ENCODE peak calls at places on chromosomes 3 and 15, in six cellular contexts. D is HCT116, X is uterus, C is stomach, O is tibial nerve, U is A549. L is an unnamed sample.

GRCh38 chr3:64104006-64104405 is 80.7 kb upstream of the PSMD6 start:
- DNase-seq in D (no peak), X (no peak), C (no peak), O (no peak), U (no peak), L (peak)

GRCh38 chr3:112817271-112817670 is 29.4 kb downstream of the CD200R1L start:
- DNase-seq in D (no peak), X (no peak), C (no peak), O (no peak), U (no peak), L (no peak)

GRCh38 chr3:70811880-70812279 is 499.4 kb upstream of the MDFIC2 start:
- DNase-seq in D (no peak), X (peak), C (no peak), O (peak), U (no peak), L (no peak)

GRCh38 chr15:69757186-69757585 is 304.6 kb downstream of the RPLP1 start:
- DNase-seq in D (no peak), X (no peak), C (no peak), O (no peak), U (no peak), L (no peak)

GRCh38 chr15:46892621-46893160 is 824.6 kb upstream of the SEMA6D start:
- DNase-seq in D (no peak), X (no peak), C (no peak), O (no peak), U (no peak), L (no peak)

GRCh38 chr15:93584021-93584420 is 495.0 kb upstream of the RGMA start:
- DNase-seq in D (no peak), X (peak), C (no peak), O (no peak), U (no peak), L (no peak)

GRCh38 chr3:149003653-149004305 is 12.4 kb downstream of the GYG1 start:
- DNase-seq in D (no peak), X (no peak), C (no peak), O (no peak), U (no peak), L (no peak)

GRCh38 chr15:77527164-77527778 is 105.4 kb downstream of the LINGO1 start:
- DNase-seq in D (no peak), X (no peak), C (peak), O (no peak), U (no peak), L (no peak)

GRCh38 chr3:30720586-30721313 is 114.3 kb downstream of the TGFBR2 start:
- DNase-seq in D (peak), X (no peak), C (no peak), O (no peak), U (peak), L (no peak)

GRCh38 chr15:51331141-51331540 is 7.3 kb downstream of the CYP19A1 start:
- DNase-seq in D (no peak), X (no peak), C (no peak), O (no peak), U (no peak), L (no peak)

GRCh38 chr3:196603683-196604082 is 35.2 kb downstream of the FBXO45 start:
- DNase-seq in D (no peak), X (no peak), C (no peak), O (no peak), U (no peak), L (no peak)

GRCh38 chr15:49110158-49110944 is 45.0 kb downstream of the COPS2 start:
- DNase-seq in D (no peak), X (no peak), C (no peak), O (no peak), U (no peak), L (no peak)

GRCh38 chr3:160676547-160677303 is at the start of gene ARL14:
- DNase-seq in D (peak), X (no peak), C (peak), O (no peak), U (peak), L (peak)

GRCh38 chr3:54515439-54516213 is 393.3 kb downstream of the CACNA2D3 start:
- DNase-seq in D (no peak), X (no peak), C (no peak), O (no peak), U (no peak), L (no peak)

GRCh38 chr3:134336587-134336986 is 37.7 kb downstream of the AMOTL2 start:
- DNase-seq in D (no peak), X (peak), C (no peak), O (no peak), U (no peak), L (no peak)

GRCh38 chr3:193240436-193240849 is 579 bp upstream of the PLAAT1 start:
- DNase-seq in D (no peak), X (no peak), C (no peak), O (no peak), U (no peak), L (no peak)

GRCh38 chr15:92809880-92810361 is 90.2 kb upstream of the CHD2 start:
- DNase-seq in D (no peak), X (peak), C (no peak), O (peak), U (no peak), L (peak)

GRCh38 chr3:69815959-69816358 is 76.7 kb downstream of the MITF start:
- DNase-seq in D (no peak), X (no peak), C (no peak), O (no peak), U (no peak), L (no peak)

GRCh38 chr3:23810342-23811116 is 4.8 kb downstream of the UBE2E1 start:
- DNase-seq in D (no peak), X (peak), C (peak), O (peak), U (peak), L (peak)

GRCh38 chr3:189806171-189806951 is 175.2 kb downstream of the TP63 start:
- DNase-seq in D (no peak), X (no peak), C (no peak), O (no peak), U (no peak), L (no peak)

GRCh38 chr3:105613120-105613519 is 246.4 kb downstream of the ALCAM start:
- DNase-seq in D (no peak), X (no peak), C (no peak), O (no peak), U (no peak), L (no peak)

GRCh38 chr15:92528736-92529135 is 126.8 kb downstream of the FAM174B start:
- DNase-seq in D (no peak), X (no peak), C (no peak), O (no peak), U (no peak), L (no peak)

GRCh38 chr3:194497799-194498575 is 11.2 kb upstream of the ATP13A3 start:
- DNase-seq in D (no peak), X (no peak), C (no peak), O (no peak), U (no peak), L (peak)

GRCh38 chr15:22253676-22254408 is 173.5 kb downstream of the OR4M2 start:
- DNase-seq in D (no peak), X (no peak), C (no peak), O (no peak), U (no peak), L (no peak)

GRCh38 chr15:73818308-73818985 is 54.9 kb upstream of the TBC1D21 start:
- DNase-seq in D (no peak), X (no peak), C (no peak), O (no peak), U (no peak), L (no peak)

GRCh38 chr15:29934251-29934650 is 112.0 kb upstream of the TJP1 start:
- DNase-seq in D (no peak), X (no peak), C (no peak), O (no peak), U (peak), L (no peak)

GRCh38 chr3:58129041-58129440 is 81.7 kb downstream of the DNASE1L3 start:
- DNase-seq in D (no peak), X (no peak), C (no peak), O (no peak), U (no peak), L (no peak)

GRCh38 chr3:128489860-128490649 is 2.9 kb downstream of the GATA2 start:
- DNase-seq in D (no peak), X (peak), C (no peak), O (no peak), U (no peak), L (no peak)

GRCh38 chr15:40106203-40107161 is 2.2 kb downstream of the BMF start:
- DNase-seq in D (no peak), X (peak), C (peak), O (peak), U (peak), L (peak)

GRCh38 chr15:48221885-48222284 is 15.8 kb downstream of the SLC12A1 start:
- DNase-seq in D (no peak), X (no peak), C (no peak), O (no peak), U (no peak), L (no peak)

GRCh38 chr3:12866836-12867235 is 25.5 kb upstream of the RPL32 start:
- DNase-seq in D (no peak), X (no peak), C (no peak), O (no peak), U (no peak), L (no peak)

GRCh38 chr3:168051579-168052183 is 44.0 kb downstream of the GOLIM4 start:
- DNase-seq in D (no peak), X (no peak), C (no peak), O (no peak), U (no peak), L (no peak)

GRCh38 chr3:168047190-168047795 is 48.4 kb downstream of the GOLIM4 start:
- DNase-seq in D (peak), X (no peak), C (no peak), O (peak), U (peak), L (no peak)

GRCh38 chr3:168047936-168048335 is 47.8 kb downstream of the GOLIM4 start:
- DNase-seq in D (no peak), X (no peak), C (no peak), O (no peak), U (no peak), L (no peak)

GRCh38 chr3:168048414-168049330 is 47.1 kb downstream of the GOLIM4 start:
- DNase-seq in D (no peak), X (no peak), C (no peak), O (no peak), U (no peak), L (no peak)

GRCh38 chr3:168049366-168049974 is 46.3 kb downstream of the GOLIM4 start:
- DNase-seq in D (no peak), X (peak), C (no peak), O (peak), U (no peak), L (no peak)
- H3K27ac ChIP-seq in D (no peak), X (peak), C (peak), O (peak), U (no peak), L (peak)

DNA sequence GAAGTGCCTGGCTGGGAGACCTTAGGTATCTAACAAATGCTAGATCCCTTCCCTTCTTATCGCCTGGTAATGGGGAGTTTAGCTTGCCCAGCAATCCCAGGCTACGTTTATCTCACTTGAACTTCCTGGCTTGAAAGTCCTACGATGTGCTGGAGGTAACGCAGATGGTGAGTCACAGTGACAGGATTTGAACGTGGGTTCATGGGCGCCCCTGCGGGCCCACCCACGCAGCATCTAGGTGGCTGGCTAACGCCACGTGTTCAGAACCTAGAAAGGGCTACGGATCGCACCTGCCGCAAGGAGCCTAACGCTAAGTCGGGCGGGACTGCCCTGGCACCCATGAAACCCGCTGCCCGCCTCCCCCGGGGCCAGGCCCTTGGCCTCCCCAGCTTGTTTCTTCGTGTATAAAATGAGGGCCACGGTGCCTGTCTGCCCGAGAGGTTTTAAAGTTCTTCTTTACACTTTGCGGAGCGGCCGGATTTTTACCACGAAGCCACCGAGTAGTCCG is 600 bp upstream of the USP3 start:
- DNase-seq in D (peak), X (peak), C (peak), O (peak), U (peak), L (peak)
- TF ChIP-seq POLR2A in D (no peak), X (no peak), C (no peak), O (no peak), U (peak), L (no peak)

DNA sequence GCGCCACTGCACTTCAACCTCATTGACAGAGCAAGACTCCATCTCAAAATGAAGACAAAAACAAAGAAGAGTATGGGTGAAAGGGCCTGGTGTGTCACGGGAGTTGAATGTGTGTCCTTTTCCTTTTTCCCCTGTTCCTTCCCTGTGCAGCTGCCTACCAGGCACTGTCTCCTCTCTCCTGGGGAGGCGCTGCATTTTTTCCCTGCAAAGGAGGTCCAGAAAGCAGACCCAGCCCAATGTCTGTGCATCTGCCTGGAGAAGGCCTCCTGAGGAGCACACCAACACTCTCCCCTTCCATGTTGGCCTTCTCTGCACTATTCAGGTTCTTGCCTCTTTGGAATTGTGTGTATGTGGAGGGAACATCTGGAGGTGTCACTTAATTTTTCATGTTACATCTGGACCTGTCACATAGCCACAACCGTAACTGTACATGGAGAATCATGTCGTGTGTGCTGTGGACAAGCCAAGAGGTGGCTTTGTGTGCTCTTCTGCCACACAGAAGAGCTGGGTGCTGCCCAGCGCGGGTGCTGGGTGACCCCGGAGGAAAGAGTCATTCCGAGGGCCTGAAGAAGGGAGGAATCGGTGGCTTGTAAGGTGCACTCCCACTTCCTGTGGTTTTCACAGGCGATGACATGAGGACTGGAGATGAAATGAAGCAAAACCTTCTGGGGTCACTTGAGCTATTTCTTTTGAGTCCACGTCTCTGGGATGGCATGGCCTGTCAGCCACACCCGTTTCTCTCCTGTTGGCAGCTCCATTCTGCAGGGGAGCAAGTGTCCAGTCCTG is 46.5 kb upstream of the CGNL1 start:
- DNase-seq in D (no peak), X (no peak), C (no peak), O (no peak), U (no peak), L (no peak)
- TF ChIP-seq CTCF in D (no peak), X (no peak), C (no peak), O (no peak), U (no peak), L (no peak)

DNA sequence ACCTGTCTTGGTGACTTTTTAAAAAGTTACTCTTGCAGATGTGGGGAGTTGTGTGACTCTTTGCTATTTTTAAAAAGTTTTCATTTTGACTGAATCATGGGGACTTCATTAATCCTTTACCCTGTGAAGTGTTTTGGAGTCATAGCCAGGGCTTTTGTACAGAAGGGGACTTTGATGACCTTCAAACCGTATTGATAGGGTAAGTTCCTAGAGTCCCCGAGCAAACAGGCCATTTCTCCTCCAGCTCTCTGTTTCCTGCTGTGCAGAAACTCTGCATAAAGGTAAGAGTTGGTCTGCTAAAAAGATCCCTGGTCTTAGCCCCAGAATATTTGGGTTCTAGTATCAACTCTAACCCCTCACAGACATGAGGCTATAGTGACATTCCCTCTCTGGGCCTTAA is 170.8 kb upstream of the BCL6 start:
- DNase-seq in D (no peak), X (no peak), C (no peak), O (no peak), U (no peak), L (no peak)
- H3K27ac ChIP-seq in D (no peak), X (peak), C (peak), O (no peak), U (no peak), L (no peak)

GRCh38 chr15:65653781-65654521 is 32.2 kb downstream of the SLC24A1 start:
- DNase-seq in D (no peak), X (no peak), C (no peak), O (no peak), U (no peak), L (no peak)

GRCh38 chr15:65653341-65653740 is 31.6 kb downstream of the SLC24A1 start:
- DNase-seq in D (no peak), X (no peak), C (no peak), O (no peak), U (no peak), L (no peak)

GRCh38 chr15:65650312-65651041 is 28.7 kb downstream of the SLC24A1 start:
- DNase-seq in D (no peak), X (no peak), C (no peak), O (no peak), U (no peak), L (no peak)

GRCh38 chr15:65651831-65652749 is 30.4 kb downstream of the SLC24A1 start:
- DNase-seq in D (no peak), X (no peak), C (no peak), O (no peak), U (no peak), L (no peak)

GRCh38 chr15:65651042-65651322 is 29.2 kb downstream of the SLC24A1 start:
- DNase-seq in D (no peak), X (no peak), C (no peak), O (no peak), U (no peak), L (no peak)
- TF ChIP-seq POLR2A in D (no peak), X (no peak), C (no peak), O (no peak), U (no peak), L (no peak)

L was measured in transverse colon.